ENCODE peak calls at places on chromosomes 16 and 17, in seven cellular contexts. Y is fibroblast of pulmonary artery; E is thyroid gland; B is WTC11; U is CD4-positive, alpha-beta T cell; M is glutamatergic neuron; X is mesothelial cell of epicardium. Z is an unnamed sample.

GRCh38 chr17:19676901-19677300 is 28.4 kb downstream of the ALDH3A2 start:
- DNase-seq in Y (no peak), E (peak), B (no peak), U (no peak), M (no peak), X (no peak), Z (no peak)

GRCh38 chr17:80089762-80090161 is 11.6 kb upstream of the GAA start:
- DNase-seq in Y (no peak), E (no peak), B (no peak), U (no peak), M (no peak), X (no peak), Z (no peak)

GRCh38 chr17:75589017-75589918 is 1.7 kb downstream of the MYO15B start:
- DNase-seq in Y (peak), E (peak), B (peak), U (peak), M (peak), X (peak), Z (peak)

GRCh38 chr16:15548482-15548891 is 94.5 kb downstream of the MARF1 start:
- DNase-seq in Y (no peak), E (no peak), B (no peak), U (no peak), M (no peak), X (no peak), Z (no peak)

GRCh38 chr16:35142809-35143192 is 1683.4 kb downstream of the TP53TG3F start:
- DNase-seq in Y (no peak), E (no peak), B (no peak), U (no peak), M (no peak), X (no peak), Z (no peak)

GRCh38 chr17:21511368-21512195 is 135.4 kb downstream of the KCNJ12 start:
- DNase-seq in Y (peak), E (peak), B (peak), U (peak), M (peak), X (peak), Z (peak)

GRCh38 chr17:76598004-76598439 is 12.4 kb upstream of the ST6GALNAC2 start:
- DNase-seq in Y (no peak), E (no peak), B (no peak), U (no peak), M (no peak), X (no peak), Z (no peak)

GRCh38 chr17:57979076-57979475 is 9.0 kb downstream of the VEZF1 start:
- DNase-seq in Y (no peak), E (no peak), B (no peak), U (no peak), M (no peak), X (no peak), Z (no peak)

GRCh38 chr16:89341697-89342694 is 124.5 kb downstream of the ZNF778 start:
- DNase-seq in Y (no peak), E (no peak), B (no peak), U (no peak), M (no peak), X (no peak), Z (no peak)

GRCh38 chr16:29906520-29907244 is 6.4 kb downstream of the ASPHD1 start:
- DNase-seq in Y (no peak), E (no peak), B (no peak), U (no peak), M (no peak), X (no peak), Z (no peak)

GRCh38 chr17:77666881-77667395 is 291.6 kb upstream of the TNRC6C start:
- DNase-seq in Y (no peak), E (no peak), B (no peak), U (peak), M (no peak), X (no peak), Z (no peak)

GRCh38 chr17:80970044-80970761 is 21.4 kb upstream of the CHMP6 start:
- DNase-seq in Y (peak), E (peak), B (peak), U (peak), M (peak), X (no peak), Z (peak)

GRCh38 chr16:8867483-8868271 is 1.1 kb downstream of the CARHSP1 start:
- DNase-seq in Y (no peak), E (peak), B (no peak), U (peak), M (peak), X (no peak), Z (peak)

GRCh38 chr16:84418056-84418849 is 49.9 kb downstream of the ATP2C2 start:
- DNase-seq in Y (no peak), E (no peak), B (no peak), U (no peak), M (no peak), X (no peak), Z (no peak)

GRCh38 chr16:383326-384020 is 1.7 kb upstream of the PGAP6 start:
- DNase-seq in Y (no peak), E (peak), B (peak), U (peak), M (no peak), X (peak), Z (no peak)

GRCh38 chr17:19322129-19322505 is 40.4 kb downstream of the B9D1 start:
- DNase-seq in Y (no peak), E (no peak), B (no peak), U (no peak), M (no peak), X (no peak), Z (no peak)

GRCh38 chr17:74431568-74432483 is at the start of gene GPRC5C:
- DNase-seq in Y (peak), E (peak), B (peak), U (no peak), M (peak), X (no peak), Z (peak)

GRCh38 chr17:49204521-49204920 is 5.9 kb downstream of the GNGT2 start:
- DNase-seq in Y (no peak), E (no peak), B (no peak), U (no peak), M (no peak), X (no peak), Z (no peak)

GRCh38 chr17:1413281-1413791 is 13.3 kb upstream of the YWHAE start:
- DNase-seq in Y (peak), E (peak), B (no peak), U (no peak), M (no peak), X (no peak), Z (no peak)

GRCh38 chr17:78172284-78173024 is 4.1 kb downstream of the SYNGR2 start:
- DNase-seq in Y (no peak), E (no peak), B (peak), U (no peak), M (no peak), X (no peak), Z (no peak)

GRCh38 chr17:45248132-45248936 is 13.6 kb downstream of the SPATA32 start:
- DNase-seq in Y (no peak), E (peak), B (peak), U (peak), M (no peak), X (peak), Z (peak)

GRCh38 chr17:21285164-21286065 is 904 bp downstream of the MAP2K3 start:
- DNase-seq in Y (peak), E (peak), B (no peak), U (no peak), M (no peak), X (no peak), Z (no peak)

DNA sequence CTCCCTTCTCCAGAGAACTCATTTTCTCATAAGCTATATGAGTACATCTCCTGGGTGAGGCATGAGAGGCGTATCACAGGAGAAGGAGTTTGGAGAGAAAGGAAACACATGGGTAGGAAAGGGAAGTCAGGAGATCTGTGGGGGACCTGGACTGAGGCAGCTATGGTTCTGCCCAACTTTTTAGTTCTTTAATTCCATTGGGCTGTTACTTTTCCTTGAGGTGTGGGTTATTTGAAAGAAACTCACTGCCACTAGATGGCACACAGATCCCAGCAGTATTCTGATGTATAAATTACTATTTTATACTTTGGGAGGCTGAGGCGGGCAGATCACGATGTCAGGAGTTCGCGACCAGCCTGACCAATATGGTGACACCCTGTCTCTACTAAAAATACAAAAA is 63.6 kb downstream of the NUP93 start:
- DNase-seq in Y (peak), E (peak), B (no peak), U (no peak), M (no peak), X (no peak), Z (no peak)
- TF ChIP-seq CTCF in Y (peak), E (no peak), B (no peak), U (no peak), M (no peak), X (no peak), Z (peak)

GRCh38 chr16:1828645-1829410 is 1.8 kb downstream of the FAHD1 start:
- DNase-seq in Y (no peak), E (no peak), B (no peak), U (no peak), M (no peak), X (no peak), Z (no peak)

GRCh38 chr16:1826691-1827573 is at the start of the genes FAHD1 and HAGH:
- DNase-seq in Y (peak), E (peak), B (peak), U (peak), M (peak), X (peak), Z (peak)

GRCh38 chr16:1823821-1824220 is 2.8 kb downstream of the HAGH start:
- DNase-seq in Y (peak), E (peak), B (peak), U (no peak), M (peak), X (no peak), Z (peak)

GRCh38 chr16:1825381-1825863 is 1.2 kb downstream of the HAGH start:
- DNase-seq in Y (no peak), E (no peak), B (no peak), U (no peak), M (no peak), X (no peak), Z (no peak)

GRCh38 chr16:1825864-1826690 is 548 bp downstream of the HAGH start:
- DNase-seq in Y (peak), E (peak), B (peak), U (peak), M (peak), X (peak), Z (peak)
- TF ChIP-seq CTCF in Y (no peak), E (peak), B (no peak), U (no peak), M (no peak), X (no peak), Z (no peak)

GRCh38 chr17:10117581-10118001 is 80.8 kb downstream of the GAS7 start:
- DNase-seq in Y (no peak), E (no peak), B (no peak), U (no peak), M (no peak), X (no peak), Z (no peak)
- TF ChIP-seq CTCF in Y (no peak), E (no peak), B (no peak), U (no peak), M (no peak), X (no peak), Z (no peak)

DNA sequence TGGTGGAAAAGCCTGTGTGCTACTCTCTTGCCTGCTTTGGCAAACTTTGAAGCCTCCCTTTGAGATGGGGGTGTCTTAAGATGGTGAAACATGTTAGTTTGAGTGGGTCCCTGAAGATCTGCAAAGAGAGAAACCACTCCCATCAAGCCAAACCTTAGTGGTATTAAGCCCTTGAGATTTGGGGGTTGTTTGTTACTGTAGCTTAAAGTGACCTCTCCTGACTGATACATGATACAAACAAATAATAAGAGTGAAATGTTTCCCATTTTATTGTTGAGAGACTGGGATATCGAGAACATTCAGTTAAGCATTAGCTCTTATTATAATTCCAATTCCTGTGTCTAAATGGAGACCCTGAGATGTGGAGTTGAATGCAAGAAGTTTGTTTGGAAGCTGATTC is 63.1 kb downstream of the NT5M start:
- DNase-seq in Y (no peak), E (no peak), B (no peak), U (no peak), M (no peak), X (no peak), Z (no peak)
- TF ChIP-seq CTCF in Y (no peak), E (no peak), B (no peak), U (no peak), M (no peak), X (no peak), Z (no peak)